ENCODE peak calls at places on chromosomes 6 and 20, in four cellular contexts. Z, A, L and I are unnamed samples.

GRCh38 chr6:107704377-107705013 is 119.6 kb downstream of the SCML4 start:
- DNase-seq in L (no peak), A (no peak), Z (no peak), I (peak)

GRCh38 chr20:37913563-37914366 is 10.8 kb downstream of the VSTM2L start:
- DNase-seq in Z (no peak), A (no peak), L (no peak), I (no peak)

GRCh38 chr6:152160346-152160745 is 352.9 kb downstream of the ESR1 start:
- DNase-seq in L (no peak), Z (no peak), A (no peak), I (no peak)

GRCh38 chr6:100266512-100266911 is 198.2 kb downstream of the SIM1 start:
- DNase-seq in L (no peak), Z (no peak), A (no peak), I (no peak)

GRCh38 chr20:36496707-36497669 is 44.3 kb upstream of the MYL9 start:
- DNase-seq in A (no peak), L (no peak), Z (no peak), I (no peak)

GRCh38 chr6:73823046-73823735 is 127.2 kb downstream of the CD109 start:
- DNase-seq in L (no peak), Z (no peak), A (no peak), I (no peak)

GRCh38 chr20:1835126-1835525 is 60.1 kb upstream of the SIRPA start:
- DNase-seq in A (no peak), Z (no peak), L (no peak), I (no peak)

GRCh38 chr6:112279044-112279916 is 24.9 kb upstream of the LAMA4 start:
- DNase-seq in L (no peak), A (no peak), Z (no peak), I (no peak)

GRCh38 chr20:58567437-58567836 is 52.2 kb upstream of the APCDD1L start:
- DNase-seq in Z (no peak), A (peak), L (no peak), I (no peak)

GRCh38 chr6:37517411-37517812 is 17.7 kb upstream of the CCDC167 start:
- DNase-seq in L (no peak), Z (no peak), A (peak), I (no peak)

GRCh38 chr6:34888441-34888820 is 589 bp upstream of the TAF11 start:
- DNase-seq in L (no peak), Z (no peak), A (no peak), I (no peak)

GRCh38 chr6:124482071-124482491 is 480.2 kb upstream of the RNF217 start:
- DNase-seq in Z (no peak), A (no peak), L (no peak), I (no peak)

GRCh38 chr20:17990278-17990972 is 21.6 kb downstream of the MGME1 start:
- DNase-seq in A (no peak), L (no peak), Z (no peak), I (no peak)

GRCh38 chr6:90343581-90343980 is 46.9 kb upstream of the BACH2 start:
- DNase-seq in Z (no peak), L (no peak), A (no peak), I (no peak)

GRCh38 chr6:100553243-100553642 is 88.5 kb upstream of the SIM1 start:
- DNase-seq in Z (no peak), L (no peak), A (no peak), I (no peak)

GRCh38 chr6:22149501-22150490 is 147.0 kb downstream of the PRL start:
- DNase-seq in L (no peak), A (no peak), Z (no peak), I (peak)

GRCh38 chr6:96007663-96008062 is 8.1 kb upstream of the FUT9 start:
- DNase-seq in A (no peak), L (no peak), Z (no peak), I (no peak)

GRCh38 chr6:44036699-44037101 is 90.6 kb downstream of the MRPL14 start:
- DNase-seq in A (no peak), Z (no peak), L (no peak), I (no peak)

GRCh38 chr6:73929421-73929820 is 233.4 kb downstream of the CD109 start:
- DNase-seq in Z (no peak), L (no peak), A (no peak), I (no peak)

GRCh38 chr20:56451056-56451765 is 17.2 kb upstream of the RTF2 start:
- DNase-seq in Z (no peak), L (no peak), A (no peak), I (no peak)

GRCh38 chr6:30544666-30545272 is 11.5 kb downstream of the GNL1 start:
- DNase-seq in A (no peak), L (no peak), Z (no peak), I (peak)

GRCh38 chr6:35370124-35370741 is 27.9 kb downstream of the PPARD start:
- DNase-seq in A (peak), L (peak), Z (peak), I (no peak)

GRCh38 chr6:159084493-159085091 is 39.8 kb upstream of the TAGAP start:
- DNase-seq in Z (no peak), L (no peak), A (no peak), I (no peak)

GRCh38 chr6:43274916-43275597 is 23.0 kb upstream of the SLC22A7 start:
- DNase-seq in L (no peak), Z (no peak), A (no peak), I (no peak)

GRCh38 chr6:108653864-108654402 is 93.2 kb downstream of the FOXO3 start:
- DNase-seq in Z (no peak), A (no peak), L (no peak), I (no peak)